ENCODE peak calls at places on chromosomes 2 and 18, in nine cellular contexts. A is IMR-90, O is T-helper 2 cell, F is NCI-H1105, S is mammary epithelial cell, Z is HepG2, I is head of caudate nucleus, W is keratinocyte, H is NCI-H774. P is an unnamed sample.

GRCh38 chr18:32576296-32576916 is 105.7 kb upstream of the GAREM1 start:
- DNase-seq in A (peak; percentile 5), W (no peak), I (peak; percentile 55), Z (peak; percentile 29), S (no peak), F (no peak), O (no peak), H (no peak), P (peak; percentile 13)

GRCh38 chr2:112711356-112711755 is 9.5 kb upstream of the NT5DC4 start:
- DNase-seq in H (no peak), S (no peak), Z (no peak), I (no peak), A (no peak), F (no peak), O (no peak), W (no peak), P (no peak)

GRCh38 chr2:201116959-201117734 is 1.2 kb downstream of the CFLAR start:
- DNase-seq in Z (peak; percentile 84), S (no peak), O (peak; percentile 15), W (no peak), H (no peak), F (peak; percentile 19), I (no peak), A (peak; percentile 86), P (no peak)

GRCh38 chr2:230269715-230270114 is 44.2 kb downstream of the SP140 start:
- DNase-seq in Z (no peak), A (no peak), I (no peak), O (no peak), S (no peak), F (no peak), W (no peak), H (no peak), P (no peak)

GRCh38 chr2:63875758-63876710 is 34.3 kb downstream of the UGP2 start:
- DNase-seq in I (no peak), F (no peak), W (no peak), H (no peak), O (no peak), S (peak; percentile 72), A (no peak), Z (no peak), P (no peak)

GRCh38 chr2:166593403-166593802 is 99.4 kb upstream of the SCN7A start:
- DNase-seq in A (peak; percentile 96), S (peak; percentile 19), F (no peak), H (no peak), W (no peak), O (no peak), I (no peak), Z (no peak), P (no peak)

GRCh38 chr2:134398300-134398699 is 144.4 kb downstream of the MGAT5 start:
- DNase-seq in S (peak; percentile 58), A (peak; percentile 91), W (no peak), I (no peak), H (no peak), F (no peak), Z (no peak), O (no peak), P (no peak)

GRCh38 chr2:200416878-200417277 is 93.0 kb downstream of the KCTD18 start:
- DNase-seq in H (no peak), I (no peak), Z (no peak), A (no peak), W (no peak), O (no peak), F (no peak), S (no peak), P (no peak)

GRCh38 chr2:182784058-182784706 is 68.1 kb downstream of the DNAJC10 start:
- DNase-seq in W (no peak), O (no peak), Z (no peak), A (no peak), S (no peak), F (no peak), H (no peak), I (no peak), P (no peak)

GRCh38 chr2:70670202-70670601 is 97.8 kb downstream of the ADD2 start:
- DNase-seq in O (no peak), Z (no peak), A (no peak), S (no peak), H (no peak), F (no peak), W (no peak), I (no peak), P (no peak)

GRCh38 chr2:230907361-230908093 is 17.5 kb downstream of the GPR55 start:
- DNase-seq in A (no peak), I (peak; percentile 8), W (no peak), Z (no peak), S (no peak), H (no peak), F (no peak), O (no peak), P (no peak)

GRCh38 chr2:34785206-34785785 is 1186.2 kb upstream of the FAM98A start:
- DNase-seq in S (no peak), W (no peak), A (no peak), Z (no peak), H (no peak), O (no peak), I (no peak), F (no peak), P (no peak)

GRCh38 chr2:158777077-158777476 is 18.0 kb upstream of the DAPL1 start:
- DNase-seq in O (no peak), W (no peak), F (no peak), I (no peak), A (no peak), S (no peak), Z (no peak), H (no peak), P (no peak)

GRCh38 chr2:88697361-88698026 is 6.0 kb downstream of the RPIA start:
- DNase-seq in O (no peak), I (no peak), S (no peak), W (no peak), F (no peak), H (no peak), A (no peak), Z (peak; percentile 35), P (no peak)

GRCh38 chr2:74653589-74653984 is 460 bp upstream of the SEMA4F start:
- DNase-seq in H (no peak), W (no peak), A (no peak), S (no peak), I (no peak), Z (no peak), F (no peak), O (no peak), P (no peak)

GRCh38 chr2:180907731-180908130 is 72.7 kb upstream of the UBE2E3 start:
- DNase-seq in W (no peak), H (no peak), S (peak; percentile 67), F (no peak), O (no peak), A (peak; percentile 84), I (no peak), Z (no peak), P (no peak)

GRCh38 chr2:150690261-150690660 is 202.8 kb upstream of the RND3 start:
- DNase-seq in I (no peak), S (no peak), H (no peak), A (no peak), F (no peak), W (no peak), Z (no peak), O (no peak), P (no peak)

GRCh38 chr18:45370190-45371010 is 244.9 kb upstream of the SLC14A2 start:
- DNase-seq in S (no peak), I (no peak), W (no peak), O (no peak), A (no peak), F (no peak), H (no peak), Z (no peak), P (no peak)

GRCh38 chr2:7437716-7438648 is 520.8 kb downstream of the RNF144A start:
- DNase-seq in W (no peak), Z (no peak), S (no peak), A (no peak), I (no peak), H (no peak), O (no peak), F (no peak), P (no peak)

GRCh38 chr2:156538083-156538504 is 101.9 kb downstream of the GPD2 start:
- DNase-seq in Z (no peak), S (no peak), O (no peak), I (no peak), H (no peak), W (no peak), F (no peak), A (peak; percentile 4), P (no peak)

GRCh38 chr2:9234680-9235387 is 28.2 kb downstream of the ASAP2 start:
- DNase-seq in Z (peak; percentile 96), F (no peak), A (peak; percentile 95), I (no peak), S (peak; percentile 98), W (peak; percentile 94), O (no peak), H (no peak), P (no peak)

GRCh38 chr2:112773510-112773909 is 9.1 kb upstream of the CKAP2L start:
- DNase-seq in A (no peak), H (no peak), W (no peak), S (no peak), Z (no peak), O (no peak), F (no peak), I (no peak), P (no peak)

GRCh38 chr2:178280261-178280852 is 86.0 kb downstream of the OSBPL6 start:
- DNase-seq in H (no peak), Z (peak; percentile 53), A (peak; percentile 59), W (no peak), I (no peak), S (peak; percentile 41), O (no peak), F (no peak), P (peak; percentile 1)

GRCh38 chr2:33022989-33023731 is 76.4 kb downstream of the LTBP1 start:
- DNase-seq in W (peak; percentile 55), I (no peak), F (no peak), Z (peak; percentile 63), O (no peak), A (peak; percentile 95), H (no peak), S (peak; percentile 84), P (no peak)

GRCh38 chr2:72630767-72631166 is 195.1 kb downstream of the EXOC6B start:
- DNase-seq in O (no peak), W (no peak), F (no peak), I (no peak), S (no peak), Z (no peak), A (peak; percentile 49), H (no peak), P (no peak)

GRCh38 chr2:25249785-25250184 is 81.4 kb upstream of the POMC start:
- DNase-seq in A (no peak), S (no peak), W (no peak), I (no peak), Z (no peak), F (no peak), O (no peak), H (no peak), P (no peak)

GRCh38 chr2:20755132-20755800 is 67.6 kb downstream of the LDAH start:
- DNase-seq in I (no peak), W (no peak), O (no peak), Z (no peak), H (no peak), F (no peak), A (peak; percentile 7), S (no peak), P (no peak)

GRCh38 chr2:66525609-66526008 is 90.7 kb downstream of the MEIS1 start:
- DNase-seq in H (no peak), A (no peak), I (no peak), O (no peak), Z (no peak), W (no peak), S (no peak), F (no peak), P (no peak)

GRCh38 chr2:113910110-113910717 is 20.3 kb downstream of the ACTR3 start:
- DNase-seq in O (peak; percentile 25), I (no peak), H (no peak), A (peak; percentile 19), W (no peak), F (no peak), Z (no peak), S (peak; percentile 32), P (no peak)

GRCh38 chr2:177106212-177106611 is 106.4 kb upstream of the HNRNPA3 start:
- DNase-seq in I (no peak), W (no peak), H (no peak), Z (peak; percentile 34), S (no peak), F (no peak), A (no peak), O (no peak), P (no peak)

GRCh38 chr2:200862532-200863000 is 1.9 kb downstream of the CLK1 start:
- DNase-seq in S (peak; percentile 88), O (peak; percentile 48), W (no peak), H (no peak), Z (peak; percentile 74), F (peak; percentile 9), I (no peak), A (peak; percentile 88), P (no peak)

P was measured in NCI-H1092.